ENCODE peak calls at places on chromosomes 16 and 17, in nine cellular contexts. W is activated CD4-positive, alpha-beta T cell treated with anti-CD3 and anti-CD28 coated beads, Interleukin-2, amount 50 U/mL, for 1 hour; Y is CD8-positive, alpha-beta T cell; D is stimulated activated CD4-positive, alpha-beta T cell treated with anti-CD3 and anti-CD28 coated beads, TNF-alpha, amount 100 ng/mL, for 48 hours; U is activated T-cell treated with anti-CD3 and anti-CD28 coated beads, Interleukin-2, amount 50 U/mL, for 1 hour; G is nucleus accumbens; R is T-helper 17 cell; O is NCI-H1694; H is astrocyte of the spinal cord. X is an unnamed sample.

GRCh38 chr17:74113326-74113725 is 90.2 kb upstream of the RPL38 start:
- DNase-seq in W (no peak), Y (no peak), D (no peak), U (no peak), G (no peak), R (no peak), O (no peak), H (no peak), X (no peak)

GRCh38 chr16:18983565-18984424 is at the start of gene TMC7:
- DNase-seq in W (peak), Y (no peak), D (peak), U (no peak), G (peak), R (no peak), O (peak), H (peak), X (peak)

GRCh38 chr17:75662511-75662910 is 4.4 kb downstream of the RECQL5 start:
- DNase-seq in W (no peak), Y (no peak), D (no peak), U (no peak), G (no peak), R (no peak), O (no peak), H (no peak), X (no peak)

GRCh38 chr17:82080048-82080788 is 14.6 kb upstream of the DUS1L start:
- DNase-seq in W (no peak), Y (no peak), D (no peak), U (no peak), G (no peak), R (no peak), O (no peak), H (no peak), X (no peak)

GRCh38 chr16:19808061-19808621 is 76.5 kb downstream of the GPRC5B start:
- DNase-seq in W (no peak), Y (no peak), D (no peak), U (no peak), G (no peak), R (no peak), O (no peak), H (no peak), X (no peak)

GRCh38 chr17:79305831-79306687 is 231.4 kb downstream of the ENGASE start:
- DNase-seq in W (no peak), Y (no peak), D (no peak), U (no peak), G (no peak), R (no peak), O (no peak), H (no peak), X (no peak)

GRCh38 chr17:31289790-31290189 is 7.2 kb downstream of the OMG start:
- DNase-seq in W (no peak), Y (no peak), D (no peak), U (no peak), G (no peak), R (no peak), O (no peak), H (no peak), X (peak)

GRCh38 chr17:47918003-47918402 is 22.0 kb downstream of the SP2 start:
- DNase-seq in W (no peak), Y (no peak), D (no peak), U (no peak), G (no peak), R (no peak), O (no peak), H (no peak), X (no peak)

GRCh38 chr17:35313875-35314409 is 59.5 kb downstream of the SLFN11 start:
- DNase-seq in W (peak), Y (no peak), D (no peak), U (peak), G (no peak), R (no peak), O (no peak), H (no peak), X (peak)

GRCh38 chr16:48450367-48450766 is 65.2 kb upstream of the SIAH1 start:
- DNase-seq in W (no peak), Y (no peak), D (no peak), U (no peak), G (no peak), R (no peak), O (no peak), H (no peak), X (no peak)

GRCh38 chr17:55814377-55814776 is 63.5 kb downstream of the PCTP start:
- DNase-seq in W (no peak), Y (no peak), D (no peak), U (no peak), G (no peak), R (no peak), O (no peak), H (peak), X (peak)

GRCh38 chr16:61900482-61900881 is 135.8 kb downstream of the CDH8 start:
- DNase-seq in W (no peak), Y (no peak), D (no peak), U (no peak), G (no peak), R (no peak), O (no peak), H (peak), X (peak)

GRCh38 chr16:83159049-83159448 is 532.3 kb downstream of the CDH13 start:
- DNase-seq in W (no peak), Y (no peak), D (no peak), U (no peak), G (no peak), R (no peak), O (no peak), H (no peak), X (no peak)

GRCh38 chr16:84380405-84380804 is 12.1 kb downstream of the ATP2C2 start:
- DNase-seq in W (no peak), Y (no peak), D (no peak), U (no peak), G (no peak), R (no peak), O (no peak), H (no peak), X (no peak)

GRCh38 chr16:58120216-58120615 is 9.0 kb downstream of the CFAP20 start:
- DNase-seq in W (no peak), Y (no peak), D (no peak), U (no peak), G (no peak), R (no peak), O (no peak), H (no peak), X (no peak)

GRCh38 chr16:8229011-8229520 is 361.2 kb downstream of the TMEM114 start:
- DNase-seq in W (no peak), Y (no peak), D (no peak), U (no peak), G (no peak), R (no peak), O (no peak), H (no peak), X (no peak)

GRCh38 chr16:85523602-85524364 is 89.3 kb upstream of the GSE1 start:
- DNase-seq in W (no peak), Y (no peak), D (no peak), U (no peak), G (no peak), R (no peak), O (no peak), H (peak), X (no peak)

GRCh38 chr17:43723697-43724359 is 34.8 kb downstream of the SOST start:
- DNase-seq in W (no peak), Y (no peak), D (no peak), U (no peak), G (no peak), R (no peak), O (no peak), H (peak), X (peak)

X was measured in MCF 10A.